ENCODE peak calls at places on chromosome 16, in five cellular contexts. R is left ventricle myocardium inferior, F is H1, T is right atrium auricular region, B is neural progenitor cell. U is an unnamed sample. For H3K27me3, the result is how much of the 10 kb centered on the place peaks cover.

GRCh38 chr16:69012906-69013305 is 92.5 kb upstream of the HAS3 start:
- DNase-seq in R (no peak), F (no peak), T (no peak), B (no peak), U (no peak)

GRCh38 chr16:87970206-87970605 is 19.0 kb downstream of the BANP start:
- DNase-seq in R (no peak), F (no peak), T (no peak), B (no peak), U (no peak)

GRCh38 chr16:75420987-75421819 is 12.1 kb downstream of the CFDP1 start:
- DNase-seq in R (peak), F (peak), T (peak), B (peak), U (no peak)

GRCh38 chr16:65846210-65846602 is 520.3 kb upstream of the CDH5 start:
- DNase-seq in R (no peak), F (no peak), T (no peak), B (no peak), U (no peak)

GRCh38 chr16:70407811-70408274 is 31.1 kb downstream of the ST3GAL2 start:
- DNase-seq in R (no peak), F (no peak), T (no peak), B (peak), U (no peak)

GRCh38 chr16:49012961-49013726 is 268.5 kb downstream of the CBLN1 start:
- DNase-seq in R (peak), F (no peak), T (no peak), B (no peak), U (no peak)

GRCh38 chr16:10892782-10893181 is 15.8 kb downstream of the CIITA start:
- DNase-seq in R (no peak), F (no peak), T (no peak), B (no peak), U (no peak)

GRCh38 chr16:89114159-89114981 is 20.7 kb downstream of the ACSF3 start:
- DNase-seq in R (peak), F (no peak), T (no peak), B (peak), U (no peak)

GRCh38 chr16:68370921-68371651 is 60.3 kb downstream of the PRMT7 start:
- DNase-seq in R (no peak), F (no peak), T (no peak), B (no peak), U (no peak)

GRCh38 chr16:8735574-8735973 is 61.2 kb downstream of the ABAT start:
- DNase-seq in R (no peak), F (no peak), T (no peak), B (no peak), U (no peak)

GRCh38 chr16:23317266-23317661 is 15.2 kb downstream of the SCNN1B start:
- DNase-seq in R (no peak), F (no peak), T (no peak), B (no peak), U (no peak)

GRCh38 chr16:77404823-77405222 is 30.0 kb downstream of the ADAMTS18 start:
- DNase-seq in R (no peak), F (no peak), T (no peak), B (peak), U (no peak)

GRCh38 chr16:81798311-81799137 is 19.4 kb downstream of the PLCG2 start:
- DNase-seq in R (no peak), F (no peak), T (no peak), B (no peak), U (no peak)

GRCh38 chr16:4327782-4328579 is 12.1 kb downstream of the GLIS2 start:
- DNase-seq in R (peak), F (no peak), T (peak), B (peak), U (peak)

GRCh38 chr16:3458278-3458851 is 14.9 kb downstream of the NAA60 start:
- DNase-seq in R (no peak), F (no peak), T (no peak), B (peak), U (peak)

GRCh38 chr16:13992976-13993375 is 73.0 kb downstream of the ERCC4 start:
- DNase-seq in R (no peak), F (no peak), T (peak), B (no peak), U (no peak)

GRCh38 chr16:31333686-31334649 is 21.0 kb upstream of the ITGAX start:
- DNase-seq in R (no peak), F (no peak), T (no peak), B (peak), U (no peak)

GRCh38 chr16:50765866-50766265 is 24.0 kb downstream of the CYLD start:
- DNase-seq in R (no peak), F (no peak), T (no peak), B (no peak), U (no peak)

GRCh38 chr16:1493746-1494094 is 560 bp downstream of the TELO2 start:
- DNase-seq in R (no peak), F (no peak), T (no peak), B (peak), U (no peak)

GRCh38 chr16:3646348-3646920 is 8.1 kb upstream of the DNASE1 start:
- DNase-seq in R (no peak), F (no peak), T (no peak), B (no peak), U (peak)

GRCh38 chr16:3235856-3236669 is 1.1 kb upstream of the ZNF200 start:
- DNase-seq in R (peak), F (no peak), T (peak), B (peak), U (no peak)

GRCh38 chr16:626787-627457 is 3.9 kb upstream of the WFIKKN1 start:
- DNase-seq in R (no peak), F (no peak), T (no peak), B (no peak), U (peak)

GRCh38 chr16:85011846-85012284 is 530 bp upstream of the ZDHHC7 start:
- DNase-seq in R (no peak), F (no peak), T (no peak), B (no peak), U (no peak)

GRCh38 chr16:68000450-68000849 is 1.2 kb upstream of the DPEP2 start:
- DNase-seq in R (no peak), F (no peak), T (no peak), B (no peak), U (no peak)

GRCh38 chr16:28572659-28573510 is 19.2 kb downstream of the SGF29 start:
- DNase-seq in R (peak), F (no peak), T (peak), B (peak), U (no peak)

GRCh38 chr16:58651965-58652348 is 22.3 kb upstream of the CNOT1 start:
- DNase-seq in R (no peak), F (no peak), T (no peak), B (no peak), U (no peak)

GRCh38 chr16:81431554-81432353 is 12.9 kb upstream of the CMIP start:
- DNase-seq in R (no peak), F (no peak), T (peak), B (peak), U (peak)

GRCh38 chr16:83989300-83989699 is 21.3 kb downstream of the NECAB2 start:
- DNase-seq in R (no peak), F (no peak), T (no peak), B (no peak), U (no peak)

GRCh38 chr16:75262104-75262799 is 10.8 kb upstream of the BCAR1 start:
- DNase-seq in R (peak), F (no peak), T (no peak), B (no peak), U (peak)

GRCh38 chr16:27718767-27719445 is 169.0 kb downstream of the KATNIP start:
- DNase-seq in R (no peak), F (no peak), T (no peak), B (peak), U (no peak)

GRCh38 chr16:58024673-58025350 is 742 bp upstream of the MMP15 start:
- DNase-seq in R (peak), F (no peak), T (no peak), B (peak), U (peak)

GRCh38 chr16:2507679-2508064 is 6.1 kb upstream of the ATP6V0C start:
- DNase-seq in R (peak), F (no peak), T (no peak), B (no peak), U (peak)

GRCh38 chr16:24853830-24854229 is 8.1 kb downstream of the SLC5A11 start:
- DNase-seq in R (peak), F (no peak), T (no peak), B (no peak), U (no peak)

GRCh38 chr16:68310441-68311315 is at the start of the genes PRMT7 and SLC7A6OS:
- DNase-seq in R (peak), F (peak), T (peak), B (peak), U (peak)

GRCh38 chr16:11497329-11497805 is 89.4 kb downstream of the LITAF start:
- DNase-seq in R (peak), F (no peak), T (peak), B (peak), U (peak)

GRCh38 chr16:64181526-64181925 is 940.3 kb downstream of the CDH11 start:
- DNase-seq in R (no peak), F (no peak), T (no peak), B (no peak), U (no peak)

GRCh38 chr16:46883353-46883689 is 841 bp upstream of the GPT2 start:
- DNase-seq in R (no peak), F (no peak), T (no peak), B (peak), U (no peak)

GRCh38 chr16:7408700-7409340 is 76.2 kb downstream of the RBFOX1 start:
- DNase-seq in R (no peak), F (no peak), T (no peak), B (peak), U (no peak)

DNA sequence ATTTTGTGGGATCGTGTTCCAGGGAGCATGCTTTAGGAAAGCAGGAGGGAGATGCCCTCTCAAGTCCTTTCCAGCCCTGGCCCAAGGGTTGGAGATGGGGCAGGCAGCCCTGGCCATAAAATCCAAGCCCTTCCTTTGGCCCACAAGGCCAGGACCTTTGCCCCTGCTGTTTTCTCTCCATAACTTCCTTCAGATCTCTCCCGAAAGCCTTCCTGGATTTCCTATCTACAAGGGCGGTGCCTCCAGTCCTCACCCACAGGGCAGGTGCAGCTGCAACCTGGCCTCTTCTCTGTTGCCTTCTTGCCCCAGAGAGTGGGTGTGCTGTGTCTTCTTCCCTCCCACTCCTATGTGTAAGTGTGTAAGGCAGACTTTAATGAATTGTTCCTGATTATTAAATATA is 8.5 kb upstream of the PDP2 start:
- DNase-seq in R (no peak), F (no peak), T (no peak), B (no peak), U (no peak)
- TF ChIP-seq CTCF in R (no peak), F (no peak), T (no peak), B (no peak), U (no peak)

GRCh38 chr16:80277182-80277581 is 263.6 kb upstream of the DYNLRB2 start:
- DNase-seq in R (no peak), F (peak), T (no peak), B (peak), U (no peak)
- H3K27me3 ChIP-seq in R (under half), F (under half), T (under half), B (under half), U (under half)

GRCh38 chr16:79597775-79598174 is 2.8 kb downstream of the MAF start:
- DNase-seq in R (no peak), F (no peak), T (no peak), B (no peak), U (no peak)
- H3K27ac ChIP-seq in R (peak), F (no peak), T (peak), B (no peak), U (peak)

GRCh38 chr16:53007095-53007494 is 45.6 kb downstream of the CHD9NB start:
- DNase-seq in R (no peak), F (no peak), T (no peak), B (peak), U (no peak)
- TF ChIP-seq CTCF in R (no peak), F (peak), T (no peak), B (peak), U (no peak)